ENCODE peak calls at places on chromosome 13, in nine cellular contexts. H, L, T, P, M, F, Q, N and J are unnamed samples.
A peak's percentile ranks its signal among the peaks of the same experiment; 100 is the strongest.

GRCh38 chr13:26213345-26213744 is 8.8 kb downstream of the RNF6 start:
- DNase-seq in H (no peak), L (no peak), T (no peak), P (no peak), M (no peak), F (no peak), Q (no peak), N (no peak), J (no peak)

GRCh38 chr13:65292488-65292901 is 1937.6 kb downstream of the PCDH9 start:
- DNase-seq in H (no peak), L (no peak), T (peak; percentile 6), P (no peak), M (no peak), F (peak; percentile 24), Q (peak; percentile 9), N (no peak), J (no peak)

GRCh38 chr13:27924529-27925141 is 4.8 kb downstream of the PDX1 start:
- DNase-seq in H (no peak), L (no peak), T (no peak), P (peak; percentile 30), M (no peak), F (no peak), Q (no peak), N (no peak), J (no peak)

GRCh38 chr13:109779074-109779473 is 7.3 kb downstream of the IRS2 start:
- DNase-seq in H (no peak), L (no peak), T (no peak), P (no peak), M (no peak), F (no peak), Q (no peak), N (peak; percentile 36), J (no peak)

GRCh38 chr13:99542788-99543406 is 41.6 kb downstream of the TM9SF2 start:
- DNase-seq in H (no peak), L (peak; percentile 92), T (no peak), P (no peak), M (no peak), F (no peak), Q (no peak), N (peak; percentile 39), J (peak; percentile 94)

GRCh38 chr13:23905766-23906165 is 8.5 kb upstream of the C1QTNF9B start:
- DNase-seq in H (no peak), L (no peak), T (no peak), P (no peak), M (no peak), F (no peak), Q (no peak), N (no peak), J (no peak)

GRCh38 chr13:98436379-98436909 is 140.5 kb downstream of the STK24 start:
- DNase-seq in H (no peak), L (no peak), T (no peak), P (no peak), M (no peak), F (no peak), Q (no peak), N (no peak), J (no peak)

GRCh38 chr13:59061621-59062020 is 1102.1 kb downstream of the DIAPH3 start:
- DNase-seq in H (no peak), L (no peak), T (no peak), P (no peak), M (no peak), F (no peak), Q (no peak), N (no peak), J (no peak)

GRCh38 chr13:47661076-47661475 is 340.0 kb downstream of the SUCLA2 start:
- DNase-seq in H (no peak), L (no peak), T (no peak), P (no peak), M (no peak), F (no peak), Q (peak; percentile 30), N (no peak), J (no peak)